ENCODE peak calls at places on chromosomes 12 and 14, in six cellular contexts. S, H, M, F, P and D are unnamed samples.

GRCh38 chr12:54352022-54352531 is 12.2 kb downstream of the GPR84 start:
- DNase-seq in H (peak; percentile 49), M (peak; percentile 81), F (peak; percentile 40), P (no peak), S (peak; percentile 65), D (no peak)

GRCh38 chr14:100573009-100573756 is 14.0 kb downstream of the BEGAIN start:
- DNase-seq in F (no peak), S (peak; percentile 74), P (no peak), H (no peak), M (no peak), D (no peak)

GRCh38 chr14:92945959-92946846 is 23.3 kb downstream of the CHGA start:
- DNase-seq in M (peak; percentile 45), F (no peak), S (peak; percentile 62), H (peak; percentile 91), P (no peak), D (peak; percentile 91)

GRCh38 chr12:58961906-58962305 is 41.6 kb upstream of the LRIG3 start:
- DNase-seq in S (no peak), F (no peak), H (no peak), P (no peak), M (no peak), D (no peak)

GRCh38 chr14:60311417-60311816 is 62.4 kb downstream of the PPM1A start:
- DNase-seq in P (peak; percentile 24), H (no peak), F (no peak), S (peak; percentile 70), M (peak; percentile 29), D (no peak)

GRCh38 chr12:4824415-4824814 is 85.3 kb upstream of the KCNA1 start:
- DNase-seq in H (no peak), S (no peak), P (no peak), M (peak; percentile 93), F (no peak), D (no peak)

GRCh38 chr12:65891987-65892481 is 67.8 kb downstream of the HMGA2 start:
- DNase-seq in F (no peak), S (no peak), P (peak; percentile 97), M (peak; percentile 100), H (peak; percentile 55), D (peak; percentile 50)

GRCh38 chr12:69247253-69248018 is 8.1 kb downstream of the CPSF6 start:
- DNase-seq in M (no peak), F (no peak), S (no peak), H (no peak), P (peak; percentile 24), D (no peak)

GRCh38 chr12:123150804-123151678 is at the start of gene PITPNM2:
- DNase-seq in H (peak; percentile 67), S (peak; percentile 90), M (no peak), P (peak; percentile 90), F (peak; percentile 87), D (peak; percentile 74)

GRCh38 chr14:62692490-62693106 is 352.7 kb downstream of the KCNH5 start:
- DNase-seq in H (no peak), P (peak; percentile 31), M (peak; percentile 68), S (no peak), F (no peak), D (no peak)

GRCh38 chr12:122089080-122089479 is 10.5 kb downstream of the MLXIP start:
- DNase-seq in S (no peak), P (no peak), M (no peak), H (no peak), F (no peak), D (no peak)

GRCh38 chr14:89137514-89138163 is 279.4 kb downstream of the FOXN3 start:
- DNase-seq in H (peak; percentile 90), M (peak; percentile 90), S (peak; percentile 29), P (peak; percentile 77), F (no peak), D (peak; percentile 62)

GRCh38 chr12:57190037-57190436 is 26.6 kb upstream of the NXPH4 start:
- DNase-seq in S (no peak), F (no peak), M (peak; percentile 15), H (no peak), P (no peak), D (no peak)

GRCh38 chr12:93242154-93242958 is 135.4 kb upstream of the NUDT4 start:
- DNase-seq in F (peak; percentile 20), H (no peak), S (peak; percentile 24), M (no peak), P (no peak), D (no peak)

GRCh38 chr14:91230363-91231035 is 14.0 kb downstream of the GPR68 start:
- DNase-seq in H (no peak), S (no peak), M (peak; percentile 38), F (no peak), P (no peak), D (no peak)

GRCh38 chr12:57837779-57838562 is 8.6 kb downstream of the CTDSP2 start:
- DNase-seq in S (no peak), F (no peak), H (no peak), P (peak; percentile 64), M (peak; percentile 65), D (no peak)

GRCh38 chr12:81167694-81168093 is 89.8 kb downstream of the ACSS3 start:
- DNase-seq in M (peak; percentile 49), S (no peak), F (no peak), P (no peak), H (no peak), D (no peak)

GRCh38 chr14:100268591-100269207 is 29.8 kb downstream of the YY1 start:
- DNase-seq in F (no peak), M (no peak), H (no peak), P (no peak), S (no peak), D (peak; percentile 47)

GRCh38 chr12:65511134-65511912 is 232.8 kb downstream of the MSRB3 start:
- DNase-seq in F (no peak), S (no peak), M (no peak), P (no peak), H (no peak), D (no peak)

GRCh38 chr12:89756638-89757321 is 48.1 kb upstream of the ATP2B1 start:
- DNase-seq in M (peak; percentile 98), F (peak; percentile 45), P (peak; percentile 99), H (no peak), S (no peak), D (no peak)

GRCh38 chr12:11793896-11794295 is 144.4 kb downstream of the ETV6 start:
- DNase-seq in H (no peak), S (no peak), M (peak; percentile 72), P (no peak), F (no peak), D (no peak)

GRCh38 chr14:39912192-39913100 is 480.2 kb upstream of the FBXO33 start:
- DNase-seq in P (no peak), S (no peak), F (no peak), M (no peak), H (no peak), D (no peak)

GRCh38 chr12:40010899-40011774 is 94.7 kb downstream of the SLC2A13 start:
- DNase-seq in P (peak; percentile 93), M (peak; percentile 35), F (peak; percentile 45), S (peak; percentile 40), H (peak; percentile 45), D (no peak)

GRCh38 chr14:21668377-21668776 is 5.2 kb downstream of the OR4E1 start:
- DNase-seq in S (no peak), P (peak; percentile 4), M (no peak), H (no peak), F (no peak), D (no peak)

GRCh38 chr14:99581371-99581770 is 22.6 kb downstream of the CCDC85C start:
- DNase-seq in S (no peak), P (no peak), F (no peak), M (no peak), H (no peak), D (no peak)

GRCh38 chr12:79547735-79548347 is 142.9 kb downstream of the PAWR start:
- DNase-seq in P (peak; percentile 85), H (no peak), F (peak; percentile 17), S (peak; percentile 56), M (peak; percentile 60), D (no peak)
- H3K4me1 ChIP-seq in P (peaks cover 22% of the 10 kb centered on the region), H (peaks cover 22% of the 10 kb centered on the region), F (no peaks in the 10 kb centered on the region), S (peaks cover 9% of the 10 kb centered on the region), M (peaks cover 43% of the 10 kb centered on the region), D (peaks cover 11% of the 10 kb centered on the region)

GRCh38 chr12:107774349-107775029 is at the start of gene ASCL4:
- DNase-seq in M (no peak), H (no peak), S (no peak), F (no peak), P (no peak), D (no peak)

GRCh38 chr12:107779077-107779840 is 4.8 kb downstream of the ASCL4 start:
- DNase-seq in F (no peak), S (no peak), M (no peak), H (no peak), P (no peak), D (peak; percentile 27)

GRCh38 chr12:107778383-107779015 is 4.0 kb downstream of the ASCL4 start:
- DNase-seq in H (no peak), P (no peak), M (no peak), S (no peak), F (no peak), D (no peak)

GRCh38 chr12:107775093-107775721 is 703 bp downstream of the ASCL4 start:
- DNase-seq in H (peak; percentile 37), S (peak; percentile 85), P (no peak), F (no peak), M (no peak), D (no peak)

GRCh38 chr12:107776171-107776570 is 1.7 kb downstream of the ASCL4 start:
- DNase-seq in S (no peak), M (no peak), P (no peak), H (peak; percentile 49), F (no peak), D (no peak)
- H3K4me1 ChIP-seq in S (no peaks in the 10 kb centered on the region), M (no peaks in the 10 kb centered on the region), P (no peaks in the 10 kb centered on the region), H (no peaks in the 10 kb centered on the region), F (no peaks in the 10 kb centered on the region), D (peaks cover 3% of the 10 kb centered on the region)

GRCh38 chr14:54857830-54858269 is 44.8 kb downstream of the GCH1 start:
- DNase-seq in H (no peak), F (no peak), S (no peak), M (no peak), P (peak; percentile 24), D (no peak)
- H3K4me1 ChIP-seq in H (no peaks in the 10 kb centered on the region), F (no peaks in the 10 kb centered on the region), S (peaks cover 4% of the 10 kb centered on the region), M (no peaks in the 10 kb centered on the region), P (peaks cover 8% of the 10 kb centered on the region), D (no peaks in the 10 kb centered on the region)

GRCh38 chr12:105330283-105330937 is at the start of gene C12orf75:
- DNase-seq in H (peak; percentile 83), P (peak; percentile 94), F (peak; percentile 85), S (peak; percentile 97), M (peak; percentile 62), D (peak; percentile 90)

GRCh38 chr12:105332925-105333324 is 2.4 kb downstream of the C12orf75 start:
- DNase-seq in F (no peak), P (no peak), M (no peak), H (no peak), S (no peak), D (no peak)

GRCh38 chr12:105329926-105330282 is 587 bp upstream of the C12orf75 start:
- DNase-seq in S (no peak), H (no peak), P (no peak), M (no peak), F (no peak), D (no peak)

GRCh38 chr12:105330938-105331804 is 680 bp downstream of the C12orf75 start:
- DNase-seq in M (no peak), H (peak; percentile 33), S (no peak), P (peak; percentile 75), F (peak; percentile 14), D (peak; percentile 66)

DNA sequence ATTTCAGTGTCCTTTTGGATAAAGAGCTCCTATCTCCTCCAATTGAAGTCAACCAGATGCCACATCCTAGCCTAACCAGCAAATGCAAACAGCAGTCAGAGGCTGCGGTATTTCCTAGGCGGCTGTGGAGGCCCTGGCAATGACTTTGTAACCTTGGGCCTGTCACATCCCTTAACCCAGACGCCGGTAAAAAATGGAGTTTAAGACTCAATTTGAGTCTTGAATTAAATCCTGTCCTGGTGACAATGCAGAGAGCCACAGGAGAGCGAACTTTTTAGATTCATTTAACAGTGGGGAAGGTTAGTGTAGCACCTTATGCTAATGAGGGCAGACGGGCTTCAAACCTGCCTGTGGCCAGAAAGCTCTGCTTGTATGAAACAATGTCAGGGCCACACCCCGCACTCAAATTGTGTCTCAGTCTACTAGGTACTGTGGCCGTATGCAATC is 1.3 kb downstream of the C12orf75 start:
- DNase-seq in F (no peak), S (peak; percentile 38), H (peak; percentile 30), M (no peak), P (peak; percentile 40), D (no peak)
- H3K4me1 ChIP-seq in F (no peaks in the 10 kb centered on the region), S (peaks cover 25% of the 10 kb centered on the region), H (no peaks in the 10 kb centered on the region), M (peaks cover 52% of the 10 kb centered on the region), P (peaks cover 42% of the 10 kb centered on the region), D (peaks cover 12% of the 10 kb centered on the region)